ENCODE peak calls at places on chromosome 12, in four cellular contexts. L, B, G and C are unnamed samples.

GRCh38 chr12:49827351-49828099 is 688 bp downstream of the NCKAP5L start:
- DNase-seq in B (peak), G (peak), L (peak), C (peak)

GRCh38 chr12:73210574-73211204 is 938.5 kb downstream of the TRHDE start:
- DNase-seq in G (no peak), L (no peak), B (no peak), C (no peak)

GRCh38 chr12:46372131-46372851 is at the start of gene SLC38A2:
- DNase-seq in B (peak), L (peak), G (peak), C (peak)

GRCh38 chr12:109428038-109428629 is 49.0 kb downstream of the KCTD10 start:
- DNase-seq in L (peak), G (peak), B (peak), C (peak)

GRCh38 chr12:125143491-125143890 is 78.3 kb downstream of the AACS start:
- DNase-seq in B (no peak), L (no peak), G (no peak), C (no peak)

GRCh38 chr12:19150273-19150895 is 20.9 kb downstream of the PLEKHA5 start:
- DNase-seq in G (no peak), B (no peak), L (no peak), C (no peak)

GRCh38 chr12:4615667-4616066 is 33.2 kb downstream of the AKAP3 start:
- DNase-seq in L (no peak), B (no peak), G (no peak), C (no peak)

GRCh38 chr12:49662998-49663843 is 39.9 kb downstream of the PRPF40B start:
- DNase-seq in G (peak), B (no peak), L (peak), C (peak)

GRCh38 chr12:94596596-94596995 is 53.8 kb downstream of the TMCC3 start:
- DNase-seq in L (no peak), B (no peak), G (no peak), C (no peak)

GRCh38 chr12:3921142-3921520 is 47.9 kb upstream of the PARP11 start:
- DNase-seq in L (no peak), B (no peak), G (no peak), C (no peak)

GRCh38 chr12:14454098-14454907 is 88.8 kb downstream of the ATF7IP start:
- DNase-seq in B (no peak), L (peak), G (no peak), C (peak)

GRCh38 chr12:54020587-54020969 is 7.7 kb upstream of the HOXC6 start:
- DNase-seq in B (no peak), L (no peak), G (no peak), C (no peak)

GRCh38 chr12:68910128-68910527 is 22.8 kb downstream of the CPM start:
- DNase-seq in B (no peak), G (no peak), L (no peak), C (no peak)

GRCh38 chr12:25020621-25021243 is 71.8 kb upstream of the BCAT1 start:
- DNase-seq in G (no peak), L (no peak), B (no peak), C (peak)

GRCh38 chr12:74071182-74071581 is 466.5 kb upstream of the ATXN7L3B start:
- DNase-seq in L (no peak), G (no peak), B (no peak), C (no peak)

GRCh38 chr12:90211017-90211416 is 502.4 kb upstream of the ATP2B1 start:
- DNase-seq in G (no peak), B (no peak), L (no peak), C (no peak)

GRCh38 chr12:89247541-89247942 is 104.8 kb downstream of the DUSP6 start:
- DNase-seq in G (no peak), L (no peak), B (no peak), C (no peak)

GRCh38 chr12:49367381-49368239 is at the start of gene SPATS2:
- DNase-seq in B (peak), L (peak), G (peak), C (no peak)

GRCh38 chr12:131140069-131140435 is 186.3 kb downstream of the ADGRD1 start:
- DNase-seq in B (no peak), L (no peak), G (no peak), C (no peak)

GRCh38 chr12:76031414-76032042 is at the start of gene PHLDA1:
- DNase-seq in L (peak), B (peak), G (peak), C (peak)
- TF ChIP-seq POLR2A in L (peak), B (peak), G (peak), C (peak)

GRCh38 chr12:2795291-2796186 is 769 bp downstream of the FKBP4 start:
- DNase-seq in L (peak), G (peak), B (peak), C (peak)
- TF ChIP-seq POLR2A in L (no peak), G (peak), B (peak), C (no peak)

GRCh38 chr12:32534698-32535097 is 135.3 kb downstream of the FGD4 start:
- DNase-seq in G (no peak), B (no peak), L (no peak), C (no peak)

GRCh38 chr12:32533971-32534590 is 134.7 kb downstream of the FGD4 start:
- DNase-seq in G (peak), B (peak), L (peak), C (no peak)

GRCh38 chr12:32536000-32536345 is 136.6 kb downstream of the FGD4 start:
- DNase-seq in B (no peak), L (no peak), G (no peak), C (no peak)

GRCh38 chr12:32532951-32533350 is 133.6 kb downstream of the FGD4 start:
- DNase-seq in B (no peak), G (no peak), L (no peak), C (no peak)

GRCh38 chr12:32535260-32535999 is 136.1 kb downstream of the FGD4 start:
- DNase-seq in L (peak), B (peak), G (peak), C (no peak)
- TF ChIP-seq POLR2A in L (no peak), B (no peak), G (peak), C (no peak)

GRCh38 chr12:31728917-31729640 is at the start of gene AMN1:
- DNase-seq in L (peak), G (peak), B (peak), C (peak)
- TF ChIP-seq POLR2A in L (peak), G (peak), B (peak), C (peak)

GRCh38 chr12:6202331-6202730 is 2.1 kb downstream of the CD9 start:
- DNase-seq in B (no peak), L (no peak), G (no peak), C (no peak)
- TF ChIP-seq POLR2A in B (no peak), L (no peak), G (no peak), C (no peak)

DNA sequence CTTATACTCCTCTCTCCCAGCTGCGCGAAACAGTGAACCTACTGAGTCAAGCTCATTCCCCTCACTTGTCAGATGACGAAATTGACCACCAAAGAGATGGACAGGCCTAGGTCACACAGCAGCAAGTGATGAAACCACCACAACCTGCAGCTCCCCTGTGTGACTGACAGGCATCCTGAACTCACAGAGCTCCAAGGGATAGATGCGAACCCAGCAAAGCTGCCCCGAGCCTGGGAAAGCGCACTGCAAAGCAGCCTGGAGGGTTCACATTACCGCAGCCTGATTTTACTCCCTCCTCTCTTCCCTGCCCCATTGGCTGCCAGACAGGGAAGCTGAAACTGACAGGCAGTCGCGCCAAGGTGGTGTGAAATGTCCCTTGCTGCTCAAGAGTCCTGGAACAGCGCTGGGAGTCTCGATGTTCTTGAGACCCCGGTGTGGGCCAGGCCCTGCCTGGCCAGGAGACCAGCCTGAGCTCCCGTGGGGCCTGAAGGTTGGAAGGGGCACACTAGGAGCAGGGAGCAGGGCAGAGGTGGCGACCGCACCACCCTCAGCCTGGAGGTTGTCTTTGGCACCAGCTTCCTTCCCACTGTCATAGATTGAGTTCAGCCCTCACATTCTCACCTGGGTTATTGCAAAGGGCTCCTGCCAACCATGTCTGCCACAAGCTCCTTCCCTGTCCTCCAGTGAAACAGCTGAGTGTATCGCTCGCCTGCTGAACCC is 36.3 kb downstream of the SNRNP35 start:
- DNase-seq in L (no peak), B (no peak), G (no peak), C (no peak)
- TF ChIP-seq POLR2A in L (no peak), B (no peak), G (no peak), C (no peak)

GRCh38 chr12:51323317-51323960 is 535 bp downstream of the BIN2 start:
- DNase-seq in L (no peak), B (no peak), G (no peak), C (no peak)
- TF ChIP-seq POLR2A in L (no peak), B (no peak), G (no peak), C (no peak)

GRCh38 chr12:63306476-63306875 is 155.5 kb upstream of the AVPR1A start:
- DNase-seq in G (no peak), L (no peak), B (no peak), C (no peak)
- TF ChIP-seq POLR2A in G (no peak), L (no peak), B (no peak), C (no peak)